ENCODE peak calls at places on chromosomes 12 and 14, in four cellular contexts. One of them, this sample, is unnamed.

GRCh38 chr14:76958975-76959710 is 69.4 kb downstream of the IRF2BPL start:
- DNase-seq in ovary: no peak
- DNase-seq in AG09309: no peak
- DNase-seq in pancreas: no peak
- DNase-seq in this sample: no peak

GRCh38 chr12:50097952-50098351 is 5.9 kb upstream of the GPD1 start:
- DNase-seq in ovary: no peak
- DNase-seq in AG09309: no peak
- DNase-seq in pancreas: no peak
- DNase-seq in this sample: no peak

GRCh38 chr12:15887043-15887817 is 5.0 kb downstream of the STRAP start:
- DNase-seq in ovary: no peak
- DNase-seq in AG09309: no peak
- DNase-seq in pancreas: no peak
- DNase-seq in this sample: no peak

GRCh38 chr14:64673748-64674147 is 30.5 kb upstream of the PLEKHG3 start:
- DNase-seq in ovary: no peak
- DNase-seq in AG09309: no peak
- DNase-seq in pancreas: no peak
- DNase-seq in this sample: no peak

GRCh38 chr14:76194327-76194726 is 42.6 kb downstream of the GPATCH2L start:
- DNase-seq in ovary: no peak
- DNase-seq in AG09309: no peak
- DNase-seq in pancreas: no peak
- DNase-seq in this sample: no peak

GRCh38 chr12:6639151-6639773 is 3.5 kb upstream of the LPAR5 start:
- DNase-seq in ovary: no peak
- DNase-seq in AG09309: no peak
- DNase-seq in pancreas: no peak
- DNase-seq in this sample: no peak

GRCh38 chr12:125892276-125892675 is 827.0 kb downstream of the AACS start:
- DNase-seq in ovary: no peak
- DNase-seq in AG09309: no peak
- DNase-seq in pancreas: no peak
- DNase-seq in this sample: no peak

GRCh38 chr14:85222344-85222743 is 307.6 kb upstream of the FLRT2 start:
- DNase-seq in ovary: no peak
- DNase-seq in AG09309: no peak
- DNase-seq in pancreas: no peak
- DNase-seq in this sample: no peak

GRCh38 chr12:123384318-123384993 is 524 bp downstream of the KMT5A start:
- DNase-seq in ovary: no peak
- DNase-seq in AG09309: no peak
- DNase-seq in pancreas: peak
- DNase-seq in this sample: no peak

GRCh38 chr12:27486986-27487385 is 37.0 kb upstream of the PPFIBP1 start:
- DNase-seq in ovary: no peak
- DNase-seq in AG09309: no peak
- DNase-seq in pancreas: no peak
- DNase-seq in this sample: no peak

GRCh38 chr12:109771746-109772621 is 58.4 kb downstream of the FAM222A start:
- DNase-seq in ovary: no peak
- DNase-seq in AG09309: no peak
- DNase-seq in pancreas: no peak
- DNase-seq in this sample: no peak

GRCh38 chr12:98352218-98352811 is 163.1 kb upstream of the TMPO start:
- DNase-seq in ovary: no peak
- DNase-seq in AG09309: peak
- DNase-seq in pancreas: no peak
- DNase-seq in this sample: peak

GRCh38 chr14:103326078-103326477 is 8.0 kb upstream of the EIF5 start:
- DNase-seq in ovary: no peak
- DNase-seq in AG09309: no peak
- DNase-seq in pancreas: no peak
- DNase-seq in this sample: no peak

GRCh38 chr14:55129428-55130193 is 559 bp downstream of the LGALS3 start:
- DNase-seq in ovary: peak
- DNase-seq in AG09309: no peak
- DNase-seq in pancreas: peak
- DNase-seq in this sample: no peak

GRCh38 chr14:52091913-52092312 is 23.1 kb upstream of the NID2 start:
- DNase-seq in ovary: no peak
- DNase-seq in AG09309: no peak
- DNase-seq in pancreas: no peak
- DNase-seq in this sample: no peak

GRCh38 chr14:68891851-68892660 is 87.0 kb downstream of the ACTN1 start:
- DNase-seq in ovary: no peak
- DNase-seq in AG09309: no peak
- DNase-seq in pancreas: no peak
- DNase-seq in this sample: no peak

GRCh38 chr14:59398841-59399240 is 66.3 kb downstream of the GPR135 start:
- DNase-seq in ovary: no peak
- DNase-seq in AG09309: no peak
- DNase-seq in pancreas: no peak
- DNase-seq in this sample: no peak

GRCh38 chr12:75623631-75624118 is 112.3 kb upstream of the KRR1 start:
- DNase-seq in ovary: no peak
- DNase-seq in AG09309: no peak
- DNase-seq in pancreas: no peak
- DNase-seq in this sample: no peak

GRCh38 chr14:53529519-53529918 is 376.4 kb upstream of the DDHD1 start:
- DNase-seq in ovary: no peak
- DNase-seq in AG09309: no peak
- DNase-seq in pancreas: no peak
- DNase-seq in this sample: no peak

GRCh38 chr14:33773205-33774030 is 177.5 kb downstream of the EGLN3 start:
- DNase-seq in ovary: no peak
- DNase-seq in AG09309: no peak
- DNase-seq in pancreas: no peak
- DNase-seq in this sample: no peak

GRCh38 chr12:107884769-107885694 is 110.5 kb downstream of the ASCL4 start:
- DNase-seq in ovary: no peak
- DNase-seq in AG09309: peak
- DNase-seq in pancreas: no peak
- DNase-seq in this sample: peak

DNA sequence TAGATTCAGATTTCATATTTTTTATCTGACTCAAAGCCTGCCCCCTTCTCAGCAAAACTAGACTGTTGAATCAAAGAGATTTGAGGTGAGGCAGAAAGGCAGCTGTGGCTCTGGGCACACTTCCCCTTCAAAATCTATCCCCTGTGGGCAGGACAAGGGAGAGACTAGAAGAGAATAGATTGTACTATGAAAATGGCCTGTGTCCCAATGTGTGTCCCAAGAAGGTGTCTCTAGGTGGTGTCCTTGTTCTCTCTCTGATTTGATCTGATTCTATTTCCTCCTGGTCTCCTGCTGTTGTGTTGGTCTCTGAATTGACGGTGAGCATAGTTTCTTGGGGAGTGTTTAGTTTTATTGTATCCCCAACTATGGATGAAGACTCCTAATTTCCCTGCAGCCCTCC is 565.8 kb upstream of the ATP2B1 start:
- DNase-seq in ovary: no peak
- DNase-seq in AG09309: no peak
- DNase-seq in pancreas: no peak
- DNase-seq in this sample: no peak
- TF ChIP-seq CTCF in ovary: no peak
- TF ChIP-seq CTCF in AG09309: no peak
- TF ChIP-seq CTCF in pancreas: no peak
- TF ChIP-seq CTCF in this sample: no peak

GRCh38 chr12:113658030-113658655 is 186.5 kb upstream of the LHX5 start:
- DNase-seq in ovary: no peak
- DNase-seq in AG09309: no peak
- DNase-seq in pancreas: no peak
- DNase-seq in this sample: no peak

GRCh38 chr12:113659416-113659815 is 187.7 kb upstream of the LHX5 start:
- DNase-seq in ovary: no peak
- DNase-seq in AG09309: no peak
- DNase-seq in pancreas: no peak
- DNase-seq in this sample: no peak

GRCh38 chr12:113659015-113659414 is 187.3 kb upstream of the LHX5 start:
- DNase-seq in ovary: no peak
- DNase-seq in AG09309: no peak
- DNase-seq in pancreas: no peak
- DNase-seq in this sample: no peak

GRCh38 chr12:113655479-113655878 is 183.8 kb upstream of the LHX5 start:
- DNase-seq in ovary: no peak
- DNase-seq in AG09309: no peak
- DNase-seq in pancreas: no peak
- DNase-seq in this sample: no peak

GRCh38 chr12:113655919-113656318 is 184.2 kb upstream of the LHX5 start:
- DNase-seq in ovary: no peak
- DNase-seq in AG09309: no peak
- DNase-seq in pancreas: no peak
- DNase-seq in this sample: no peak
- TF ChIP-seq CTCF in ovary: no peak
- TF ChIP-seq CTCF in AG09309: no peak
- TF ChIP-seq CTCF in pancreas: no peak
- TF ChIP-seq CTCF in this sample: no peak

DNA sequence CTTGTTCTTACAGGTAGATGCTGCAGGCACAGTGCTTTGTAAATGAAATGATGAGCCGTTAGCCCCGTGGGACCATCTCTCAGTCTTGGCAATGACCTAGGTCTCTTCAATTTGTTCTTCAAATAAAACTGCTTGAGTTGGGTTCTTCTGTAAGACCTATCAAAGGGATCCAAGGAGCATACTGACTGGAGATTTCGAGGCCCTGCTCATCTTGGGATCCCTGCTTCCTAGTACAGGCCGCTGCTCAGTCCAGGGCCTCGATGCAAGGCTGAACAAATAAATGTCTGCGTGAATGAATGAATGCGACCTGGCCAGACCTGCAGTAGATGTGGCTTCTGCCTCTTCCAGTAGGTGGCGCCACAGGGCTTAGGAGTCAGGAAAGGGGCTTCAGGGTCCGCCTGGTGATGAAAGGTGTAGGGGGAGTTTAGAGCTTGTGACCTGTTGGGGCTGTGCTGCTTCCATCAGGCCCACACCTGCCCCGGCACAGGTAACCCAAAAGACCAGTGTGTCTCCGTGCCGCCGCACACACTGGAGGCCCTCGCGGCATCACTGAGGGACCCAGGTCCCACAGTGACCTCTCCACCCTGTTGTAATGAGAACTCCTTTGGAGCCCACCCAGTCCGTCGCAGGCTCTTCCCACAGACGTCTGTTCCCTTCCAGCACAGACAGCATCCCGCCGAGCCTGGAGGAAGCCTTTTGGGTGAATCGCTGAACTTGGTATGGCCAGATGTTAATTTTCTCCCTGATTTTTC is 4.4 kb downstream of the CACNA1C start:
- DNase-seq in ovary: no peak
- DNase-seq in AG09309: no peak
- DNase-seq in pancreas: peak
- DNase-seq in this sample: no peak
- TF ChIP-seq CTCF in ovary: peak
- TF ChIP-seq CTCF in AG09309: peak
- TF ChIP-seq CTCF in pancreas: peak
- TF ChIP-seq CTCF in this sample: peak

GRCh38 chr14:74571901-74572828 is 39.9 kb downstream of the LTBP2 start:
- DNase-seq in ovary: no peak
- DNase-seq in AG09309: peak
- DNase-seq in pancreas: no peak
- DNase-seq in this sample: peak
- TF ChIP-seq CTCF in ovary: no peak
- TF ChIP-seq CTCF in AG09309: no peak
- TF ChIP-seq CTCF in pancreas: no peak
- TF ChIP-seq CTCF in this sample: no peak

This sample was measured in AG09319.